ENCODE peak calls at places on chromosomes 1 and 21, in four cellular contexts. One of them, this sample, is unnamed.

GRCh38 chr1:109395602-109396512 is 1.9 kb downstream of the SORT1 start:
- DNase-seq in WERI-Rb-1: no peak
- DNase-seq in GM12865: no peak
- DNase-seq in NCI-H1694: no peak
- DNase-seq in this sample: no peak

GRCh38 chr1:66350001-66350547 is 183.9 kb upstream of the SGIP1 start:
- DNase-seq in WERI-Rb-1: no peak
- DNase-seq in GM12865: peak; percentile 81
- DNase-seq in NCI-H1694: no peak
- DNase-seq in this sample: no peak

GRCh38 chr1:3066250-3066711 is 2.7 kb upstream of the PRDM16 start:
- DNase-seq in NCI-H1694: no peak
- DNase-seq in GM12865: no peak
- DNase-seq in WERI-Rb-1: peak; percentile 79
- DNase-seq in this sample: no peak

GRCh38 chr1:56617141-56617540 is 28.0 kb upstream of the PRKAA2 start:
- DNase-seq in WERI-Rb-1: no peak
- DNase-seq in GM12865: no peak
- DNase-seq in NCI-H1694: no peak
- DNase-seq in this sample: no peak

GRCh38 chr1:33360367-33360766 is 39.5 kb upstream of the A3GALT2 start:
- DNase-seq in WERI-Rb-1: no peak
- DNase-seq in NCI-H1694: no peak
- DNase-seq in GM12865: no peak
- DNase-seq in this sample: no peak

GRCh38 chr21:44599264-44600029 is 950 bp upstream of the KRTAP10-7 start:
- DNase-seq in WERI-Rb-1: no peak
- DNase-seq in GM12865: no peak
- DNase-seq in NCI-H1694: no peak
- DNase-seq in this sample: no peak

GRCh38 chr1:162056043-162056442 is 13.4 kb upstream of the NOS1AP start:
- DNase-seq in WERI-Rb-1: peak; percentile 93
- DNase-seq in GM12865: peak; percentile 65
- DNase-seq in NCI-H1694: peak; percentile 54
- DNase-seq in this sample: no peak

GRCh38 chr1:42914092-42914625 is 44.5 kb downstream of the SLC2A1 start:
- DNase-seq in WERI-Rb-1: no peak
- DNase-seq in GM12865: no peak
- DNase-seq in NCI-H1694: no peak
- DNase-seq in this sample: no peak

GRCh38 chr21:29196021-29196663 is 65.7 kb downstream of the MAP3K7CL start:
- DNase-seq in WERI-Rb-1: no peak
- DNase-seq in GM12865: peak; percentile 91
- DNase-seq in NCI-H1694: no peak
- DNase-seq in this sample: no peak

GRCh38 chr1:215277537-215277936 is 195.0 kb downstream of the KCNK2 start:
- DNase-seq in GM12865: no peak
- DNase-seq in WERI-Rb-1: no peak
- DNase-seq in NCI-H1694: no peak
- DNase-seq in this sample: no peak

This sample was measured in central memory CD8-positive, alpha-beta T cell.